ENCODE peak calls at places on chromosomes 11 and 22, in seven cellular contexts. V, G, X, Q, Y, M and N are unnamed samples.

GRCh38 chr22:39650996-39651782 is 80.6 kb downstream of the CACNA1I start:
- DNase-seq in V (no peak), G (no peak), X (no peak), Q (no peak), Y (no peak), M (no peak), N (no peak)

GRCh38 chr22:23178512-23179254 is 1.6 kb upstream of the BCR start:
- DNase-seq in V (peak; percentile 81), G (peak; percentile 82), X (peak; percentile 66), Q (peak; percentile 67), Y (peak; percentile 82), M (peak; percentile 81), N (no peak)

GRCh38 chr11:64874841-64875240 is 3.6 kb downstream of the EHD1 start:
- DNase-seq in V (no peak), G (no peak), X (no peak), Q (no peak), Y (no peak), M (no peak), N (no peak)

GRCh38 chr11:132430352-132431091 is 1060.1 kb downstream of the NTM start:
- DNase-seq in V (no peak), G (peak; percentile 24), X (no peak), Q (no peak), Y (no peak), M (no peak), N (no peak)

GRCh38 chr22:39641660-39642059 is 71.1 kb downstream of the CACNA1I start:
- DNase-seq in V (no peak), G (no peak), X (no peak), Q (no peak), Y (no peak), M (no peak), N (no peak)

GRCh38 chr22:26406118-26406517 is 22.9 kb upstream of the ASPHD2 start:
- DNase-seq in V (no peak), G (peak; percentile 57), X (peak; percentile 31), Q (no peak), Y (no peak), M (no peak), N (no peak)

GRCh38 chr11:85595285-85595884 is 31.8 kb downstream of the DLG2 start:
- DNase-seq in V (no peak), G (peak; percentile 64), X (peak; percentile 47), Q (peak; percentile 36), Y (no peak), M (no peak), N (no peak)

GRCh38 chr11:121953122-121953521 is 162.9 kb downstream of the BLID start:
- DNase-seq in V (no peak), G (no peak), X (no peak), Q (no peak), Y (no peak), M (no peak), N (no peak)

GRCh38 chr11:130403967-130404366 is 24.4 kb downstream of the ADAMTS8 start:
- DNase-seq in V (no peak), G (no peak), X (no peak), Q (no peak), Y (no peak), M (no peak), N (no peak)

GRCh38 chr11:117840881-117841581 is 16.5 kb upstream of the FXYD2 start:
- DNase-seq in V (no peak), G (no peak), X (no peak), Q (no peak), Y (no peak), M (peak; percentile 42), N (peak; percentile 17)

GRCh38 chr22:19483481-19484244 is 3.9 kb downstream of the CDC45 start:
- DNase-seq in V (no peak), G (peak; percentile 71), X (no peak), Q (no peak), Y (no peak), M (peak; percentile 23), N (no peak)

GRCh38 chr22:47167056-47167455 is 404.6 kb downstream of the TBC1D22A start:
- DNase-seq in V (no peak), G (no peak), X (no peak), Q (no peak), Y (no peak), M (peak; percentile 29), N (no peak)

GRCh38 chr11:30605036-30605435 is 18.9 kb upstream of the MPPED2 start:
- DNase-seq in V (no peak), G (no peak), X (no peak), Q (no peak), Y (no peak), M (no peak), N (no peak)

GRCh38 chr11:133987221-133987620 is 30.5 kb upstream of the IGSF9B start:
- DNase-seq in V (no peak), G (no peak), X (no peak), Q (no peak), Y (no peak), M (no peak), N (no peak)

GRCh38 chr22:30650508-30651116 is 15.0 kb downstream of the SLC35E4 start:
- DNase-seq in V (peak; percentile 22), G (no peak), X (no peak), Q (no peak), Y (no peak), M (no peak), N (no peak)

GRCh38 chr22:46825145-46825544 is 62.7 kb downstream of the TBC1D22A start:
- DNase-seq in V (no peak), G (no peak), X (no peak), Q (no peak), Y (no peak), M (no peak), N (no peak)

GRCh38 chr22:43060213-43060612 is 29.0 kb downstream of the TTLL1 start:
- DNase-seq in V (peak; percentile 82), G (peak; percentile 28), X (peak; percentile 46), Q (no peak), Y (peak; percentile 66), M (no peak), N (no peak)

GRCh38 chr11:69463181-69463891 is 18.1 kb upstream of the LINC01488 start:
- DNase-seq in V (no peak), G (peak; percentile 76), X (no peak), Q (no peak), Y (no peak), M (no peak), N (no peak)

GRCh38 chr11:94790771-94791180 is 22.6 kb downstream of the AMOTL1 start:
- DNase-seq in V (no peak), G (peak; percentile 47), X (no peak), Q (no peak), Y (peak; percentile 24), M (no peak), N (no peak)

GRCh38 chr11:113677648-113678047 is 28.5 kb downstream of the TMPRSS5 start:
- DNase-seq in V (no peak), G (no peak), X (no peak), Q (no peak), Y (no peak), M (no peak), N (no peak)

GRCh38 chr11:134607963-134608750 is 196.1 kb upstream of the B3GAT1 start:
- DNase-seq in V (no peak), G (no peak), X (no peak), Q (no peak), Y (no peak), M (no peak), N (no peak)

GRCh38 chr11:36187618-36188017 is 101.6 kb downstream of the COMMD9 start:
- DNase-seq in V (no peak), G (no peak), X (no peak), Q (no peak), Y (no peak), M (no peak), N (no peak)

GRCh38 chr11:60786811-60787567 is 1.9 kb downstream of the MS4A10 start:
- DNase-seq in V (no peak), G (peak; percentile 89), X (no peak), Q (peak; percentile 19), Y (no peak), M (no peak), N (no peak)

GRCh38 chr22:37165066-37165465 is 15.3 kb upstream of the IL2RB start:
- DNase-seq in V (no peak), G (no peak), X (no peak), Q (no peak), Y (no peak), M (no peak), N (no peak)
- TF ChIP-seq CTCF in V (no peak), G (no peak), X (no peak), Q (no peak), Y (no peak), M (no peak), N (no peak)

GRCh38 chr11:34570584-34570983 is 50.3 kb upstream of the EHF start:
- DNase-seq in V (no peak), G (peak; percentile 12), X (no peak), Q (no peak), Y (no peak), M (no peak), N (no peak)

GRCh38 chr11:34565417-34566208 is 52.0 kb upstream of the ELF5 start:
- DNase-seq in V (peak; percentile 26), G (no peak), X (peak; percentile 35), Q (no peak), Y (no peak), M (no peak), N (no peak)

GRCh38 chr11:34566736-34567135 is 53.1 kb upstream of the ELF5 start:
- DNase-seq in V (no peak), G (no peak), X (no peak), Q (no peak), Y (no peak), M (no peak), N (no peak)

GRCh38 chr11:34566209-34566551 is 52.6 kb upstream of the ELF5 start:
- DNase-seq in V (no peak), G (no peak), X (no peak), Q (no peak), Y (no peak), M (no peak), N (no peak)

GRCh38 chr11:34567733-34568132 is 53.2 kb upstream of the EHF start:
- DNase-seq in V (no peak), G (peak; percentile 7), X (no peak), Q (no peak), Y (no peak), M (no peak), N (no peak)
- TF ChIP-seq CTCF in V (no peak), G (no peak), X (no peak), Q (no peak), Y (no peak), M (no peak), N (no peak)

GRCh38 chr11:18144243-18144642 is 11.9 kb downstream of the MRGPRX3 start:
- DNase-seq in V (no peak), G (peak; percentile 61), X (no peak), Q (peak; percentile 69), Y (peak; percentile 34), M (no peak), N (no peak)

GRCh38 chr11:18140145-18140544 is 7.8 kb downstream of the MRGPRX3 start:
- DNase-seq in V (no peak), G (no peak), X (no peak), Q (no peak), Y (no peak), M (no peak), N (no peak)

GRCh38 chr11:18145837-18146236 is 13.5 kb downstream of the MRGPRX3 start:
- DNase-seq in V (no peak), G (no peak), X (no peak), Q (no peak), Y (no peak), M (no peak), N (no peak)

GRCh38 chr11:18145025-18145424 is 12.7 kb downstream of the MRGPRX3 start:
- DNase-seq in V (no peak), G (peak; percentile 8), X (no peak), Q (no peak), Y (no peak), M (no peak), N (no peak)
- TF ChIP-seq CTCF in V (no peak), G (no peak), X (no peak), Q (no peak), Y (no peak), M (no peak), N (no peak)

GRCh38 chr11:34502949-34503348 is 10.6 kb downstream of the ELF5 start:
- DNase-seq in V (no peak), G (peak; percentile 21), X (no peak), Q (no peak), Y (no peak), M (no peak), N (no peak)
- TF ChIP-seq CTCF in V (no peak), G (no peak), X (no peak), Q (no peak), Y (no peak), M (no peak), N (no peak)